ENCODE peak calls at places on chromosomes 4 and X, in four cellular contexts. One of them, this sample, is unnamed.

GRCh38 chr4:8278421-8279287 is 9.1 kb downstream of the HTRA3 start:
- DNase-seq in HT-29: no peak
- DNase-seq in kidney: peak; percentile 68
- DNase-seq in HS-5: peak; percentile 53
- DNase-seq in this sample: peak; percentile 75

GRCh38 chr4:68732653-68733466 is 62.4 kb upstream of the UGT2B15 start:
- DNase-seq in HT-29: peak; percentile 87
- DNase-seq in kidney: no peak
- DNase-seq in HS-5: no peak
- DNase-seq in this sample: no peak

GRCh38 chr4:38699112-38699511 is 35.1 kb downstream of the KLF3 start:
- DNase-seq in HT-29: no peak
- DNase-seq in kidney: no peak
- DNase-seq in HS-5: no peak
- DNase-seq in this sample: no peak

GRCh38 chr4:10013722-10014121 is 7.6 kb downstream of the SLC2A9 start:
- DNase-seq in HT-29: peak; percentile 62
- DNase-seq in kidney: no peak
- DNase-seq in HS-5: no peak
- DNase-seq in this sample: no peak

GRCh38 chr4:154503598-154503997 is 12.0 kb upstream of the DCHS2 start:
- DNase-seq in HT-29: peak; percentile 36
- DNase-seq in kidney: no peak
- DNase-seq in HS-5: no peak
- DNase-seq in this sample: no peak

GRCh38 chrX:13688384-13688771 is 550 bp upstream of the RAB9A start:
- DNase-seq in HT-29: peak; percentile 27
- DNase-seq in kidney: no peak
- DNase-seq in HS-5: no peak
- DNase-seq in this sample: no peak

GRCh38 chr4:145740796-145741195 is 60.9 kb downstream of the C4orf51 start:
- DNase-seq in HT-29: no peak
- DNase-seq in kidney: no peak
- DNase-seq in HS-5: no peak
- DNase-seq in this sample: no peak

GRCh38 chr4:151166662-151167061 is 67.2 kb downstream of the RPS3A start:
- DNase-seq in HT-29: no peak
- DNase-seq in kidney: no peak
- DNase-seq in HS-5: no peak
- DNase-seq in this sample: no peak

GRCh38 chr4:105280338-105280809 is 133.7 kb downstream of the TET2 start:
- DNase-seq in HT-29: no peak
- DNase-seq in kidney: no peak
- DNase-seq in HS-5: peak; percentile 88
- DNase-seq in this sample: no peak

GRCh38 chr4:4386296-4386735 is 586 bp upstream of the NSG1 start:
- DNase-seq in HT-29: no peak
- DNase-seq in kidney: peak; percentile 68
- DNase-seq in HS-5: no peak
- DNase-seq in this sample: no peak

GRCh38 chr4:81460115-81460836 is 11.4 kb downstream of the RASGEF1B start:
- DNase-seq in HT-29: no peak
- DNase-seq in kidney: peak; percentile 28
- DNase-seq in HS-5: no peak
- DNase-seq in this sample: no peak

GRCh38 chrX:22135171-22135711 is 103.1 kb downstream of the PHEX start:
- DNase-seq in HT-29: no peak
- DNase-seq in kidney: no peak
- DNase-seq in HS-5: no peak
- DNase-seq in this sample: no peak

GRCh38 chr4:141657550-141657949 is 21.2 kb downstream of the IL15 start:
- DNase-seq in HT-29: no peak
- DNase-seq in kidney: no peak
- DNase-seq in HS-5: no peak
- DNase-seq in this sample: no peak

GRCh38 chr4:73822389-73822788 is 14.1 kb upstream of the CXCL6 start:
- DNase-seq in HT-29: no peak
- DNase-seq in kidney: no peak
- DNase-seq in HS-5: no peak
- DNase-seq in this sample: no peak

GRCh38 chrX:54042609-54043010 is 1.7 kb downstream of the PHF8 start:
- DNase-seq in HT-29: peak; percentile 46
- DNase-seq in kidney: peak; percentile 77
- DNase-seq in HS-5: no peak
- DNase-seq in this sample: no peak

GRCh38 chrX:70262952-70263567 is 3.1 kb upstream of the P2RY4 start:
- DNase-seq in HT-29: peak; percentile 80
- DNase-seq in kidney: no peak
- DNase-seq in HS-5: no peak
- DNase-seq in this sample: no peak

GRCh38 chrX:13159886-13160285 is 115.5 kb upstream of the FAM9C start:
- DNase-seq in HT-29: no peak
- DNase-seq in kidney: no peak
- DNase-seq in HS-5: no peak
- DNase-seq in this sample: no peak

GRCh38 chrX:134460005-134460860 is at the start of gene HPRT1:
- DNase-seq in HT-29: peak; percentile 78
- DNase-seq in kidney: peak; percentile 95
- DNase-seq in HS-5: no peak
- DNase-seq in this sample: peak; percentile 93

GRCh38 chrX:357693-358471 is 28.8 kb downstream of the PPP2R3B start:
- DNase-seq in HT-29: no peak
- DNase-seq in kidney: peak; percentile 68
- DNase-seq in HS-5: peak; percentile 69
- DNase-seq in this sample: peak; percentile 41

GRCh38 chr4:17817027-17817426 is 6.2 kb downstream of the NCAPG start:
- DNase-seq in HT-29: peak; percentile 63
- DNase-seq in kidney: no peak
- DNase-seq in HS-5: no peak
- DNase-seq in this sample: no peak

GRCh38 chr4:30380404-30380998 is 339.7 kb upstream of the PCDH7 start:
- DNase-seq in HT-29: peak; percentile 60
- DNase-seq in kidney: no peak
- DNase-seq in HS-5: peak; percentile 39
- DNase-seq in this sample: no peak

GRCh38 chr4:104501290-104501689 is 6.6 kb upstream of the CXXC4 start:
- DNase-seq in HT-29: peak; percentile 9
- DNase-seq in kidney: no peak
- DNase-seq in HS-5: no peak
- DNase-seq in this sample: no peak

GRCh38 chr4:76265631-76266218 is 14.2 kb downstream of the FAM47E start:
- DNase-seq in HT-29: no peak
- DNase-seq in kidney: no peak
- DNase-seq in HS-5: no peak
- DNase-seq in this sample: no peak

GRCh38 chr4:107890779-107891178 is 40.6 kb upstream of the CYP2U1 start:
- DNase-seq in HT-29: no peak
- DNase-seq in kidney: no peak
- DNase-seq in HS-5: no peak
- DNase-seq in this sample: no peak

GRCh38 chr4:182143822-182144620 is 99.2 kb upstream of the TENM3 start:
- DNase-seq in HT-29: peak; percentile 55
- DNase-seq in kidney: peak; percentile 82
- DNase-seq in HS-5: peak; percentile 44
- DNase-seq in this sample: no peak

GRCh38 chr4:37999000-37999745 is 39.0 kb downstream of the PTTG2 start:
- DNase-seq in HT-29: no peak
- DNase-seq in kidney: no peak
- DNase-seq in HS-5: no peak
- DNase-seq in this sample: no peak

GRCh38 chrX:123217077-123217476 is 33.0 kb downstream of the GRIA3 start:
- DNase-seq in HT-29: no peak
- DNase-seq in kidney: no peak
- DNase-seq in HS-5: peak; percentile 10
- DNase-seq in this sample: no peak

GRCh38 chr4:80989921-80990544 is 40.5 kb upstream of the BMP3 start:
- DNase-seq in HT-29: peak; percentile 89
- DNase-seq in kidney: no peak
- DNase-seq in HS-5: peak; percentile 34
- DNase-seq in this sample: no peak

GRCh38 chr4:36280555-36280954 is 861 bp upstream of the DTHD1 start:
- DNase-seq in HT-29: no peak
- DNase-seq in kidney: no peak
- DNase-seq in HS-5: no peak
- DNase-seq in this sample: no peak

This sample was measured in Right ventricle myocardium inferior.